ENCODE peak calls at places on chromosomes 11 and 22, in seven cellular contexts. S is astrocyte, H is pancreas, X is IMR-90, E is HCT116, D is fibroblast of the aortic adventitia, Z is suprapubic skin. Q is an unnamed sample.
A peak's percentile ranks its signal among the peaks of the same experiment; 100 is the strongest.

GRCh38 chr11:105609832-105610781 is at the start of gene GRIA4:
- DNase-seq in S (peak; percentile 51), H (peak; percentile 2), X (peak; percentile 74), E (no peak), D (peak; percentile 25), Z (peak; percentile 58), Q (no peak)

GRCh38 chr11:19739872-19740271 is 27.2 kb downstream of the NAV2 start:
- DNase-seq in S (no peak), H (no peak), X (peak; percentile 13), E (no peak), D (no peak), Z (no peak), Q (no peak)

GRCh38 chr22:41994506-41994905 is 4.1 kb upstream of the WBP2NL start:
- DNase-seq in S (no peak), H (no peak), X (no peak), E (no peak), D (no peak), Z (peak; percentile 30), Q (no peak)

GRCh38 chr11:114027941-114028340 is 31.6 kb upstream of the ZBTB16 start:
- DNase-seq in S (no peak), H (no peak), X (no peak), E (no peak), D (no peak), Z (no peak), Q (no peak)

GRCh38 chr11:87739766-87740165 is 435.5 kb downstream of the RAB38 start:
- DNase-seq in S (peak; percentile 53), H (no peak), X (peak; percentile 1), E (no peak), D (no peak), Z (no peak), Q (no peak)

GRCh38 chr22:50348058-50348457 is 4.9 kb downstream of the PPP6R2 start:
- DNase-seq in S (no peak), H (no peak), X (no peak), E (no peak), D (no peak), Z (no peak), Q (no peak)

GRCh38 chr11:100592619-100593309 is 94.3 kb upstream of the ARHGAP42 start:
- DNase-seq in S (no peak), H (no peak), X (peak; percentile 51), E (no peak), D (no peak), Z (no peak), Q (no peak)

GRCh38 chr22:48277868-48278581 is 1515.6 kb downstream of the TBC1D22A start:
- DNase-seq in S (no peak), H (no peak), X (no peak), E (no peak), D (no peak), Z (no peak), Q (no peak)

GRCh38 chr11:76512851-76513653 is 68.2 kb downstream of the EMSY start:
- DNase-seq in S (no peak), H (no peak), X (peak; percentile 65), E (peak; percentile 16), D (peak; percentile 77), Z (no peak), Q (no peak)

GRCh38 chr11:11973361-11973800 is 35.0 kb downstream of the DKK3 start:
- DNase-seq in S (peak; percentile 83), H (no peak), X (peak; percentile 72), E (no peak), D (peak; percentile 87), Z (no peak), Q (no peak)

GRCh38 chr22:19448739-19449421 is 1.4 kb upstream of the C22orf39 start:
- DNase-seq in S (no peak), H (no peak), X (no peak), E (no peak), D (no peak), Z (no peak), Q (no peak)

GRCh38 chr11:110000045-110000502 is 93.1 kb upstream of the ZC3H12C start:
- DNase-seq in S (peak; percentile 99), H (no peak), X (peak; percentile 99), E (peak; percentile 23), D (peak; percentile 96), Z (no peak), Q (no peak)

GRCh38 chr22:31609716-31610115 is 52.3 kb downstream of the PISD start:
- DNase-seq in S (no peak), H (no peak), X (no peak), E (no peak), D (no peak), Z (peak; percentile 41), Q (no peak)

GRCh38 chr11:15430381-15430780 is 315.7 kb downstream of the INSC start:
- DNase-seq in S (no peak), H (no peak), X (no peak), E (no peak), D (no peak), Z (no peak), Q (no peak)

GRCh38 chr11:117823941-117824420 is 563 bp downstream of the FXYD2 start:
- DNase-seq in S (peak; percentile 25), H (no peak), X (no peak), E (no peak), D (peak; percentile 53), Z (peak; percentile 73), Q (no peak)

GRCh38 chr22:37139762-37140161 is 10.0 kb downstream of the IL2RB start:
- DNase-seq in S (no peak), H (no peak), X (no peak), E (no peak), D (no peak), Z (no peak), Q (no peak)

GRCh38 chr11:92104349-92104748 is 120.3 kb upstream of the FAT3 start:
- DNase-seq in S (no peak), H (no peak), X (no peak), E (no peak), D (no peak), Z (no peak), Q (no peak)

GRCh38 chr11:132994038-132994502 is 538.2 kb downstream of the OPCML start:
- DNase-seq in S (no peak), H (no peak), X (no peak), E (no peak), D (no peak), Z (no peak), Q (no peak)

GRCh38 chr11:31487848-31488247 is 21.6 kb downstream of the IMMP1L start:
- DNase-seq in S (peak; percentile 52), H (no peak), X (peak; percentile 73), E (peak; percentile 44), D (peak; percentile 83), Z (no peak), Q (peak; percentile 43)

GRCh38 chr11:11988099-11988651 is 20.3 kb downstream of the DKK3 start:
- DNase-seq in S (peak; percentile 84), H (no peak), X (peak; percentile 87), E (no peak), D (peak; percentile 30), Z (no peak), Q (no peak)

GRCh38 chr11:86773009-86773408 is 27.3 kb upstream of the PRSS23 start:
- DNase-seq in S (no peak), H (no peak), X (no peak), E (no peak), D (no peak), Z (no peak), Q (no peak)

GRCh38 chr11:33525789-33526188 is 174.8 kb downstream of the C11orf91 start:
- DNase-seq in S (no peak), H (no peak), X (no peak), E (no peak), D (no peak), Z (no peak), Q (no peak)

GRCh38 chr11:119594639-119595249 is 134.3 kb downstream of the NECTIN1 start:
- DNase-seq in S (peak; percentile 86), H (no peak), X (peak; percentile 87), E (no peak), D (peak; percentile 90), Z (no peak), Q (no peak)

GRCh38 chr11:10295056-10295901 is 1.3 kb upstream of the SBF2 start:
- DNase-seq in S (no peak), H (no peak), X (no peak), E (no peak), D (no peak), Z (no peak), Q (no peak)
- H3K4me3 ChIP-seq in S (peak overlapping the region; percentile 67), H (peak overlapping the region; percentile 96), X (peak overlapping the region; percentile 85), E (peak overlapping the region; percentile 78), D (peak overlapping the region; percentile 80), Z (peak overlapping the region; percentile 92), Q (no peak overlapping the region)

GRCh38 chr11:67261635-67261941 is 4.7 kb upstream of the GRK2 start:
- DNase-seq in S (no peak), H (no peak), X (no peak), E (no peak), D (no peak), Z (no peak), Q (no peak)
- TF ChIP-seq CTCF in S (no peak), H (no peak), X (peak; percentile 14), E (no peak), D (peak; percentile 23), Z (no peak), Q (no peak)

GRCh38 chr11:69703711-69704507 is at the start of gene FGF19:
- DNase-seq in S (no peak), H (no peak), X (no peak), E (no peak), D (no peak), Z (no peak), Q (no peak)
- H3K4me3 ChIP-seq in S (no peak within 1 kb of the TSS), H (peak within 1 kb of the TSS; percentile 8), X (no peak within 1 kb of the TSS), E (peak within 1 kb of the TSS; percentile 63), D (no peak within 1 kb of the TSS), Z (peak within 1 kb of the TSS; percentile 22), Q (no peak within 1 kb of the TSS)

DNA sequence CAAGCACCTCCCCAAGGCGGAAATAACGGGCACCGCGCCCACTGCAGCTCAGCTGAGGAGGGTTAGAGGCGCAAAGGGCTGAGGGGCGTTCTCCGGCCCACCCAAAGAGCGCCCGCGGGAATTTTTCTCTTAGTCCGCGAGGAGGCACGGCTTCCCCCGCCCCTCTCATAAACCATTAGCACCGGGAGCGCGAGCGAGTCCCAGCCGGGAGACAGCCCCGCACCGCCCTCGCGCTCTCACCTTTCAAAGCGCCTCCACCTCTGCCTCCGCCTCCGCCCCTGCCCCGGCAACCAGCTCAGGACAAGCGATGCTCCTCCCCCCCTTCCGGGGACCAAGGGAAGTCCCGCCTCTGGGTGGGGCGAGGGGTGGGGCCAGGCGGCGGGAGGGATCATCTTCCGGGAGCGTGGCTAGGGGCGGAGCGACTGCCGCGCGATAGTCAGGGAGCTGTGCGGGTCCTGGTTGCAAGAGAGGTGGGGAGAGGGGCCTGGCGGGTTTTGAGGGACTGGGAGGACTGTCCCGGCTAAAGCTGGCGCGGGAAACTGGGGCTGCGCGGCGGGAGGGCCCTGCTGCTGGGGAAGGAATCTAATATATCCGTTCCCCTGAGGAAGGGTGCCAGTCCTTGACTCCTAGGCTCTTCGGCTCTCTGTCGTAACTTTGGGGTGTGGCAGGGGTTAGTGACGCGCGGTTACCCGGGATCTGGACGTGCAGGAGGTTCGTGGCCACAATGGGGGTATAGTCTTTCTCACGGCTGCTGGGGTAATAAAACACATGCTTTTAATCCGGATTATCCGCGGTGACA is at the start of the genes CCDC82 and JRKL:
- DNase-seq in S (peak; percentile 88), H (peak; percentile 97), X (peak; percentile 92), E (peak; percentile 94), D (peak; percentile 88), Z (peak; percentile 98), Q (peak; percentile 72)
- TF ChIP-seq CTCF in S (no peak), H (no peak), X (no peak), E (no peak), D (no peak), Z (no peak), Q (no peak)

Q was measured in LNCaP clone FGC.